ENCODE peak calls at places on chromosomes 4 and X, in nine cellular contexts. One of them, this sample, is unnamed.
A peak's percentile ranks its signal among the peaks of the same experiment; 100 is the strongest.

GRCh38 chr4:80097395-80098177 is 24.6 kb upstream of the ANTXR2 start:
- DNase-seq in upper lobe of left lung: no peak
- DNase-seq in AG10803: peak; percentile 91
- DNase-seq in right lobe of liver: no peak
- DNase-seq in tibial artery: peak; percentile 49
- DNase-seq in cardiac fibroblast: peak; percentile 96
- DNase-seq in cardiac muscle cell: peak; percentile 94
- DNase-seq in lung: no peak
- DNase-seq in choroid plexus epithelial cell: peak; percentile 43
- DNase-seq in this sample: peak; percentile 94

GRCh38 chr4:4969298-4969697 is 50.0 kb downstream of the CYTL1 start:
- DNase-seq in tibial artery: peak; percentile 89
- DNase-seq in AG10803: peak; percentile 61
- DNase-seq in cardiac fibroblast: peak; percentile 12
- DNase-seq in choroid plexus epithelial cell: no peak
- DNase-seq in cardiac muscle cell: peak; percentile 13
- DNase-seq in lung: no peak
- DNase-seq in upper lobe of left lung: no peak
- DNase-seq in right lobe of liver: no peak
- DNase-seq in this sample: no peak

GRCh38 chrX:25646156-25646555 is 492.0 kb upstream of the MAGEB18 start:
- DNase-seq in choroid plexus epithelial cell: no peak
- DNase-seq in tibial artery: no peak
- DNase-seq in right lobe of liver: no peak
- DNase-seq in upper lobe of left lung: no peak
- DNase-seq in cardiac muscle cell: no peak
- DNase-seq in lung: no peak
- DNase-seq in cardiac fibroblast: no peak
- DNase-seq in AG10803: no peak
- DNase-seq in this sample: no peak

GRCh38 chrX:16187024-16187698 is 19.9 kb downstream of the MAGEB17 start:
- DNase-seq in AG10803: no peak
- DNase-seq in choroid plexus epithelial cell: no peak
- DNase-seq in cardiac muscle cell: no peak
- DNase-seq in right lobe of liver: no peak
- DNase-seq in upper lobe of left lung: no peak
- DNase-seq in lung: no peak
- DNase-seq in cardiac fibroblast: no peak
- DNase-seq in tibial artery: no peak
- DNase-seq in this sample: no peak

GRCh38 chrX:38192007-38192625 is 28.6 kb downstream of the SRPX start:
- DNase-seq in cardiac fibroblast: no peak
- DNase-seq in right lobe of liver: no peak
- DNase-seq in choroid plexus epithelial cell: peak; percentile 48
- DNase-seq in lung: no peak
- DNase-seq in tibial artery: no peak
- DNase-seq in cardiac muscle cell: no peak
- DNase-seq in AG10803: peak; percentile 22
- DNase-seq in upper lobe of left lung: no peak
- DNase-seq in this sample: no peak

GRCh38 chr4:23355263-23355662 is 534.6 kb downstream of the PPARGC1A start:
- DNase-seq in choroid plexus epithelial cell: no peak
- DNase-seq in lung: no peak
- DNase-seq in right lobe of liver: no peak
- DNase-seq in upper lobe of left lung: no peak
- DNase-seq in tibial artery: no peak
- DNase-seq in cardiac muscle cell: no peak
- DNase-seq in cardiac fibroblast: no peak
- DNase-seq in AG10803: no peak
- DNase-seq in this sample: no peak

GRCh38 chrX:41923925-41924693 is 755 bp upstream of the CASK start:
- DNase-seq in cardiac fibroblast: peak; percentile 54
- DNase-seq in upper lobe of left lung: peak; percentile 47
- DNase-seq in AG10803: peak; percentile 20
- DNase-seq in lung: no peak
- DNase-seq in right lobe of liver: peak; percentile 34
- DNase-seq in choroid plexus epithelial cell: peak; percentile 56
- DNase-seq in cardiac muscle cell: peak; percentile 61
- DNase-seq in tibial artery: peak; percentile 21
- DNase-seq in this sample: peak; percentile 53

GRCh38 chrX:56800801-56801200 is 71.8 kb downstream of the NBDY start:
- DNase-seq in choroid plexus epithelial cell: no peak
- DNase-seq in tibial artery: no peak
- DNase-seq in cardiac fibroblast: no peak
- DNase-seq in upper lobe of left lung: peak; percentile 15
- DNase-seq in cardiac muscle cell: peak; percentile 14
- DNase-seq in lung: no peak
- DNase-seq in right lobe of liver: no peak
- DNase-seq in AG10803: no peak
- DNase-seq in this sample: peak; percentile 14

GRCh38 chr4:141130947-141131545 is 2.2 kb downstream of the RNF150 start:
- DNase-seq in upper lobe of left lung: no peak
- DNase-seq in AG10803: no peak
- DNase-seq in right lobe of liver: no peak
- DNase-seq in cardiac fibroblast: no peak
- DNase-seq in cardiac muscle cell: no peak
- DNase-seq in tibial artery: no peak
- DNase-seq in lung: no peak
- DNase-seq in choroid plexus epithelial cell: no peak
- DNase-seq in this sample: no peak

GRCh38 chr4:88007304-88008132 is at the start of gene PKD2:
- DNase-seq in cardiac muscle cell: peak; percentile 83
- DNase-seq in lung: peak; percentile 85
- DNase-seq in cardiac fibroblast: peak; percentile 82
- DNase-seq in AG10803: peak; percentile 81
- DNase-seq in choroid plexus epithelial cell: peak; percentile 75
- DNase-seq in tibial artery: peak; percentile 83
- DNase-seq in upper lobe of left lung: peak; percentile 78
- DNase-seq in right lobe of liver: peak; percentile 92
- DNase-seq in this sample: peak; percentile 67

GRCh38 chr4:100306018-100306417 is 115.8 kb upstream of the DDIT4L start:
- DNase-seq in upper lobe of left lung: no peak
- DNase-seq in AG10803: peak; percentile 53
- DNase-seq in choroid plexus epithelial cell: no peak
- DNase-seq in lung: no peak
- DNase-seq in tibial artery: no peak
- DNase-seq in cardiac fibroblast: no peak
- DNase-seq in cardiac muscle cell: no peak
- DNase-seq in right lobe of liver: no peak
- DNase-seq in this sample: peak; percentile 21

GRCh38 chr4:10157478-10158354 is 41.1 kb upstream of the WDR1 start:
- DNase-seq in cardiac fibroblast: peak; percentile 91
- DNase-seq in cardiac muscle cell: peak; percentile 93
- DNase-seq in choroid plexus epithelial cell: peak; percentile 88
- DNase-seq in AG10803: peak; percentile 82
- DNase-seq in right lobe of liver: peak; percentile 36
- DNase-seq in lung: peak; percentile 58
- DNase-seq in upper lobe of left lung: peak; percentile 69
- DNase-seq in tibial artery: peak; percentile 40
- DNase-seq in this sample: peak; percentile 93

GRCh38 chrX:114582264-114582632 is 1.6 kb upstream of the HTR2C start:
- DNase-seq in choroid plexus epithelial cell: no peak
- DNase-seq in cardiac fibroblast: no peak
- DNase-seq in tibial artery: no peak
- DNase-seq in AG10803: no peak
- DNase-seq in lung: no peak
- DNase-seq in upper lobe of left lung: no peak
- DNase-seq in cardiac muscle cell: no peak
- DNase-seq in right lobe of liver: no peak
- DNase-seq in this sample: no peak

GRCh38 chrX:114582698-114583395 is 1.0 kb upstream of the HTR2C start:
- DNase-seq in choroid plexus epithelial cell: no peak
- DNase-seq in upper lobe of left lung: no peak
- DNase-seq in right lobe of liver: no peak
- DNase-seq in lung: no peak
- DNase-seq in cardiac fibroblast: no peak
- DNase-seq in cardiac muscle cell: no peak
- DNase-seq in AG10803: no peak
- DNase-seq in tibial artery: no peak
- DNase-seq in this sample: no peak

GRCh38 chrX:114580336-114580735 is 3.5 kb upstream of the HTR2C start:
- DNase-seq in cardiac muscle cell: peak; percentile 6
- DNase-seq in right lobe of liver: no peak
- DNase-seq in cardiac fibroblast: no peak
- DNase-seq in choroid plexus epithelial cell: no peak
- DNase-seq in lung: no peak
- DNase-seq in tibial artery: no peak
- DNase-seq in upper lobe of left lung: no peak
- DNase-seq in AG10803: no peak
- DNase-seq in this sample: peak; percentile 5

GRCh38 chrX:114583646-114584433 is at the start of gene HTR2C:
- DNase-seq in cardiac fibroblast: no peak
- DNase-seq in lung: no peak
- DNase-seq in cardiac muscle cell: no peak
- DNase-seq in AG10803: no peak
- DNase-seq in upper lobe of left lung: no peak
- DNase-seq in choroid plexus epithelial cell: no peak
- DNase-seq in right lobe of liver: no peak
- DNase-seq in tibial artery: no peak
- DNase-seq in this sample: no peak

DNA sequence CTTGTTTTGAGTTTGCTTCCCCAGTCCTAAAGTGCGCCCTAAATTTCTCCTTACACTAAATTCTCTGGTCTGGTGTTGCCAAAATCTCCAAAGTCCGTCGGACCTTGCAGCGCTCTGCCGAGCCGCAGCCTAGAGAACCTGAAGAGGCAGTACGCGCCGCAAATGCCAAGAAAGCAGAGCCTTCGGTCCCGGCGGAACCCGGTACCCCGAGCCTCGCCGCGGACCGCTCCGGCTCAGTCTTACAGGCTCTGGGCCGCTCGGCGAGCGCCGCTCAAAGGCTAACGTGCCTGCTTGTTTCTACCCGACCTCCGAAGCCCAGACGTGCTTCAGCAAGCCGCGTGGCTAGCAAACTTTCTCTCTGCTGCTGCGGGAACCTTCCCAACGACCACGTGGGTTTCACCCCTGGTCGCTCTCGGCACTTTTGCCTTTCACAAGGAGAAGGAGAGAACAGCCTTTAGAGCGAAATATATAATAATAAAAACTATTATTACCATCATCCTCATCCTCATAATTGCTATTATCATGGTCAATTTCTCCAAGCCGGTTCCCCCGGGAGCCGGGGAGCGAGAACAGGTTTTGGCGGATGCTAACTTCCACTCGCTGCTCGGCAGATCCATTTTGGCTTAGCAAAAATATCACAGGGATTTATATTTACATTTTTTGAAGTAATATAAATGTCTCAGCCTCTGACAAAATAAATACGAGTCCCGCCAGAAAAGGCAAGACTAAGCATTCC is 2.2 kb upstream of the HTR2C start:
- DNase-seq in tibial artery: no peak
- DNase-seq in cardiac muscle cell: peak; percentile 4
- DNase-seq in choroid plexus epithelial cell: no peak
- DNase-seq in right lobe of liver: no peak
- DNase-seq in cardiac fibroblast: no peak
- DNase-seq in AG10803: peak; percentile 0
- DNase-seq in lung: no peak
- DNase-seq in upper lobe of left lung: no peak
- DNase-seq in this sample: no peak
- TF ChIP-seq CTCF in tibial artery: no peak
- TF ChIP-seq CTCF in cardiac muscle cell: no peak
- TF ChIP-seq CTCF in choroid plexus epithelial cell: no peak
- TF ChIP-seq CTCF in right lobe of liver: no peak
- TF ChIP-seq CTCF in cardiac fibroblast: no peak
- TF ChIP-seq CTCF in AG10803: no peak
- TF ChIP-seq CTCF in lung: no peak
- TF ChIP-seq CTCF in upper lobe of left lung: no peak
- TF ChIP-seq CTCF in this sample: no peak

DNA sequence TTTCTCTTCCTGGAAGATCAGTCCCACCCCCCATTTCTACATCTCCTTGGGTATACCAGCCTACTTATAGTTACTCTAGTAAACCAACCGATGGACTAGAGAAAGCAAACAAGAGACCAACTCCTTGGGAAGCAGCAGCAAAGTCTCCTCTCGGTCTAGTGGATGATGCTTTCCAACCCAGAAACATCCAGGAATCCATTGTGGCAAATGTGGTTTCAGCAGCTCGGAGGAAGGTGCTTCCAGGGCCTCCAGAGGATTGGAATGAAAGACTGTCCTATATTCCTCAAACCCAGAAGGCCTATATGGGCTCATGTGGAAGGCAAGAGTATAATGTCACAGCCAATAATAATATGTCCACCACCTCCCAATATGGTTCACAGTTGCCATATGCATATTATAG is 78.2 kb upstream of the MYOZ2 start:
- DNase-seq in cardiac fibroblast: no peak
- DNase-seq in AG10803: no peak
- DNase-seq in lung: no peak
- DNase-seq in choroid plexus epithelial cell: no peak
- DNase-seq in tibial artery: no peak
- DNase-seq in cardiac muscle cell: no peak
- DNase-seq in upper lobe of left lung: no peak
- DNase-seq in right lobe of liver: no peak
- DNase-seq in this sample: no peak
- H3K4me3 ChIP-seq in cardiac fibroblast: no peak overlapping the region
- H3K4me3 ChIP-seq in AG10803: no peak overlapping the region
- H3K4me3 ChIP-seq in lung: no peak overlapping the region
- H3K4me3 ChIP-seq in choroid plexus epithelial cell: no peak overlapping the region
- H3K4me3 ChIP-seq in tibial artery: no peak overlapping the region
- H3K4me3 ChIP-seq in cardiac muscle cell: no peak overlapping the region
- H3K4me3 ChIP-seq in upper lobe of left lung: no peak overlapping the region
- H3K4me3 ChIP-seq in right lobe of liver: no peak overlapping the region
- H3K4me3 ChIP-seq in this sample: no peak overlapping the region

GRCh38 chrX:66233206-66233605 is 69.2 kb downstream of the HEPH start:
- DNase-seq in AG10803: no peak
- DNase-seq in cardiac muscle cell: no peak
- DNase-seq in choroid plexus epithelial cell: no peak
- DNase-seq in right lobe of liver: no peak
- DNase-seq in cardiac fibroblast: no peak
- DNase-seq in tibial artery: no peak
- DNase-seq in lung: no peak
- DNase-seq in upper lobe of left lung: no peak
- DNase-seq in this sample: no peak
- TF ChIP-seq CTCF in AG10803: no peak
- TF ChIP-seq CTCF in cardiac muscle cell: no peak
- TF ChIP-seq CTCF in choroid plexus epithelial cell: no peak
- TF ChIP-seq CTCF in right lobe of liver: no peak
- TF ChIP-seq CTCF in cardiac fibroblast: no peak
- TF ChIP-seq CTCF in tibial artery: no peak
- TF ChIP-seq CTCF in lung: no peak
- TF ChIP-seq CTCF in upper lobe of left lung: no peak
- TF ChIP-seq CTCF in this sample: no peak

DNA sequence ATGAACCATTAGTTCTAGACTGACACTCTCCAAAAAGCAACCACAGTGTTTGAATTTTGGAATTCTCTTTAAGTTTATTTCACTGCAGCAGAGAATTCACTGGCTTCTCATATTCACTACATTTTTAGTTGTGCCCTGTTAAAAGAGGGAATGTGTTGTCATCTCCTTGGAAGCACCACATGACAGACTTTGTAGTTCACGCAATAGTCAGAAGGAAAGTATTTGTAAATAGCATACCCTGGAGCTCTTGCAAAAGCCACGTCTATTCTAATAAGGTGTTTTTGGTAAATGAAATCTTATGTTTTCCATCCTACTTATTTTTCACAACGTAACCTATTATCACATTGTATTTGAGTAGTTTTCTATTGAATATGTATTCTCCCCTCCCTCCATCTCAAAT is 25.8 kb downstream of the DOCK11 start:
- DNase-seq in lung: no peak
- DNase-seq in AG10803: peak; percentile 81
- DNase-seq in right lobe of liver: no peak
- DNase-seq in upper lobe of left lung: no peak
- DNase-seq in cardiac fibroblast: peak; percentile 63
- DNase-seq in choroid plexus epithelial cell: peak; percentile 77
- DNase-seq in cardiac muscle cell: peak; percentile 63
- DNase-seq in tibial artery: no peak
- DNase-seq in this sample: peak; percentile 60
- H3K4me3 ChIP-seq in lung: no peak overlapping the region
- H3K4me3 ChIP-seq in AG10803: no peak overlapping the region
- H3K4me3 ChIP-seq in right lobe of liver: no peak overlapping the region
- H3K4me3 ChIP-seq in upper lobe of left lung: no peak overlapping the region
- H3K4me3 ChIP-seq in cardiac fibroblast: no peak overlapping the region
- H3K4me3 ChIP-seq in choroid plexus epithelial cell: no peak overlapping the region
- H3K4me3 ChIP-seq in cardiac muscle cell: no peak overlapping the region
- H3K4me3 ChIP-seq in tibial artery: no peak overlapping the region
- H3K4me3 ChIP-seq in this sample: no peak overlapping the region